ENCODE peak calls at places on chromosomes 6 and 20, in ten cellular contexts. I is uterus, N is colonic mucosa, L is upper lobe of right lung, B is astrocyte of the spinal cord, Y is HepG2, H is IMR-90, J is cardiac fibroblast, R is A549, E is fibroblast of lung. G is an unnamed sample.
A peak's percentile ranks its signal among the peaks of the same experiment; 100 is the strongest.

GRCh38 chr20:23293689-23294088 is 56.9 kb upstream of the NXT1 start:
- DNase-seq in I (no peak), N (no peak), L (no peak), B (no peak), Y (no peak), H (no peak), J (no peak), R (no peak), E (no peak), G (no peak)

GRCh38 chr6:25016311-25016710 is 80.6 kb upstream of the RIPOR2 start:
- DNase-seq in I (no peak), N (no peak), L (no peak), B (peak; percentile 27), Y (no peak), H (no peak), J (no peak), R (no peak), E (peak; percentile 79), G (no peak)

GRCh38 chr20:20410678-20411077 is 42.8 kb downstream of the INSM1 start:
- DNase-seq in I (no peak), N (peak; percentile 67), L (no peak), B (no peak), Y (no peak), H (no peak), J (no peak), R (no peak), E (peak; percentile 20), G (no peak)

GRCh38 chr6:5173862-5174643 is 86.7 kb downstream of the LYRM4 start:
- DNase-seq in I (no peak), N (no peak), L (no peak), B (peak; percentile 27), Y (no peak), H (peak; percentile 19), J (peak; percentile 15), R (no peak), E (peak; percentile 23), G (no peak)

GRCh38 chr6:15247214-15247749 is 1.4 kb downstream of the JARID2 start:
- DNase-seq in I (no peak), N (no peak), L (no peak), B (no peak), Y (no peak), H (no peak), J (peak; percentile 27), R (no peak), E (no peak), G (no peak)

GRCh38 chr20:34301587-34302311 is 1.4 kb downstream of the AHCY start:
- DNase-seq in I (no peak), N (no peak), L (no peak), B (no peak), Y (no peak), H (no peak), J (no peak), R (no peak), E (no peak), G (no peak)

GRCh38 chr6:100633096-100633766 is 168.5 kb upstream of the SIM1 start:
- DNase-seq in I (no peak), N (no peak), L (no peak), B (peak; percentile 80), Y (peak; percentile 79), H (peak; percentile 83), J (peak; percentile 95), R (peak; percentile 84), E (peak; percentile 87), G (peak; percentile 85)

GRCh38 chr6:65531545-65531944 is 175.5 kb downstream of the EYS start:
- DNase-seq in I (no peak), N (no peak), L (no peak), B (no peak), Y (no peak), H (no peak), J (no peak), R (no peak), E (no peak), G (no peak)

GRCh38 chr6:2432258-2432657 is 186.9 kb upstream of the GMDS start:
- DNase-seq in I (no peak), N (no peak), L (no peak), B (peak; percentile 93), Y (no peak), H (peak; percentile 97), J (peak; percentile 89), R (peak; percentile 51), E (peak; percentile 97), G (peak; percentile 96)

GRCh38 chr6:34531580-34532201 is 24.4 kb downstream of the SPDEF start:
- DNase-seq in I (peak; percentile 67), N (no peak), L (no peak), B (peak; percentile 89), Y (no peak), H (peak; percentile 67), J (peak; percentile 85), R (peak; percentile 36), E (peak; percentile 83), G (no peak)

GRCh38 chr6:33696538-33697518 is 14.7 kb downstream of the UQCC2 start:
- DNase-seq in I (peak; percentile 56), N (no peak), L (no peak), B (peak; percentile 82), Y (no peak), H (peak; percentile 61), J (peak; percentile 87), R (no peak), E (peak; percentile 76), G (no peak)

GRCh38 chr20:458766-459165 is 3.6 kb downstream of the TBC1D20 start:
- DNase-seq in I (no peak), N (no peak), L (no peak), B (no peak), Y (no peak), H (no peak), J (no peak), R (no peak), E (no peak), G (no peak)
- H3K4me3 ChIP-seq in I (no peak overlapping the region), N (no peak overlapping the region), L (no peak overlapping the region), B (no peak overlapping the region), Y (no peak overlapping the region), H (no peak overlapping the region), J (no peak overlapping the region), R (no peak overlapping the region), E (no peak overlapping the region), G (no peak overlapping the region)

GRCh38 chr6:7974932-7975763 is 64.6 kb upstream of the TXNDC5 start:
- DNase-seq in I (peak; percentile 86), N (peak; percentile 82), L (peak; percentile 69), B (peak; percentile 89), Y (peak; percentile 100), H (peak; percentile 92), J (peak; percentile 94), R (peak; percentile 93), E (peak; percentile 99), G (peak; percentile 50)

GRCh38 chr6:7976485-7977010 is 66.0 kb upstream of the TXNDC5 start:
- DNase-seq in I (no peak), N (no peak), L (no peak), B (no peak), Y (no peak), H (no peak), J (no peak), R (no peak), E (no peak), G (no peak)

GRCh38 chr6:7975764-7976146 is 65.2 kb upstream of the TXNDC5 start:
- DNase-seq in I (no peak), N (no peak), L (no peak), B (no peak), Y (peak; percentile 27), H (no peak), J (peak; percentile 21), R (peak; percentile 16), E (no peak), G (no peak)

GRCh38 chr6:7979831-7980230 is 69.2 kb upstream of the TXNDC5 start:
- DNase-seq in I (no peak), N (no peak), L (no peak), B (no peak), Y (no peak), H (no peak), J (no peak), R (no peak), E (peak; percentile 33), G (no peak)

GRCh38 chr6:7978736-7979135 is 68.1 kb upstream of the TXNDC5 start:
- DNase-seq in I (no peak), N (no peak), L (no peak), B (peak; percentile 71), Y (no peak), H (no peak), J (no peak), R (no peak), E (peak; percentile 95), G (no peak)
- TF ChIP-seq CTCF in I (no peak), N (no peak), L (no peak), B (no peak), Y (no peak), H (no peak), J (no peak), R (no peak), E (no peak), G (no peak)

GRCh38 chr6:105601541-105602174 is 198.8 kb upstream of the PREP start:
- DNase-seq in I (peak; percentile 72), N (peak; percentile 44), L (peak; percentile 62), B (peak; percentile 97), Y (peak; percentile 36), H (peak; percentile 100), J (peak; percentile 100), R (peak; percentile 98), E (peak; percentile 98), G (no peak)
- H3K4me3 ChIP-seq in I (no peak overlapping the region), N (no peak overlapping the region), L (peak overlapping the region; percentile 15), B (no peak overlapping the region), Y (peak overlapping the region; percentile 21), H (peak overlapping the region; percentile 22), J (peak overlapping the region; percentile 6), R (no peak overlapping the region), E (peak overlapping the region; percentile 8), G (no peak overlapping the region)

GRCh38 chr6:53033764-53034163 is 31.4 kb upstream of the FBXO9 start:
- DNase-seq in I (no peak), N (no peak), L (no peak), B (peak; percentile 59), Y (no peak), H (peak; percentile 88), J (peak; percentile 85), R (no peak), E (peak; percentile 74), G (no peak)

GRCh38 chr6:53029761-53030160 is 34.7 kb upstream of the GSTA4 start:
- DNase-seq in I (no peak), N (no peak), L (no peak), B (no peak), Y (no peak), H (no peak), J (no peak), R (no peak), E (no peak), G (no peak)

GRCh38 chr6:53031281-53031680 is 33.9 kb upstream of the FBXO9 start:
- DNase-seq in I (no peak), N (no peak), L (no peak), B (no peak), Y (no peak), H (no peak), J (no peak), R (no peak), E (no peak), G (no peak)

GRCh38 chr6:53035549-53036213 is 29.5 kb upstream of the FBXO9 start:
- DNase-seq in I (no peak), N (no peak), L (no peak), B (no peak), Y (no peak), H (peak; percentile 67), J (peak; percentile 20), R (no peak), E (no peak), G (no peak)

DNA sequence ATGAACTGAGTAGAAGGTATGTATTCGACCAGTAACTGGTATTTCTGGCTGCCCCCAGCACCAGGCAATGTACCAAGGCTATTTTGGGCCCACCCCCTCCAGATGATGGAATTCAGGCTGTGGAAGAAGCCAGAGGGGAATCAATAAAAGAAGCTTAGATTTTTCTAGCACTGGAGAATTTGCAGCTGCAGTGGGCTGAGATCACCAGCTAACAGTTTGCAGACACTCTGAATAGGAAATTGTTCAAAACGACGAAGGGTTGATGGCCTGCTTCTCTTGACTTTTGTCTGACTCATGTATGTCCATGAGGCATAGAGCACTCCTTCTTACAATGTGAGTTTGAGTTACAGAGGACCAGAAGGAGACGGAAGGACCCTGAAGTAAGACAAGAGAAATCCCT is 32.4 kb upstream of the FBXO9 start:
- DNase-seq in I (no peak), N (no peak), L (no peak), B (peak; percentile 52), Y (no peak), H (peak; percentile 67), J (peak; percentile 44), R (no peak), E (peak; percentile 60), G (no peak)
- TF ChIP-seq CTCF in I (no peak), N (no peak), L (no peak), B (no peak), Y (no peak), H (no peak), J (no peak), R (no peak), E (no peak), G (no peak)

G was measured in epithelial cell of proximal tubule.